ENCODE peak calls at places on chromosomes 11 and 22, in seven cellular contexts. I, U, V, W, C, Q and M are unnamed samples.

GRCh38 chr11:789951-790350 is at the start of gene CEND1:
- DNase-seq in W (peak), C (peak), Q (peak), V (no peak), I (no peak), U (no peak), M (no peak)

GRCh38 chr22:26464312-26464711 is 19.3 kb downstream of the HPS4 start:
- DNase-seq in W (peak), U (no peak), V (no peak), Q (no peak), I (no peak), C (no peak), M (no peak)

GRCh38 chr11:70498171-70498571 is 99.8 kb downstream of the CTTN start:
- DNase-seq in V (no peak), W (no peak), Q (no peak), C (no peak), U (no peak), I (no peak), M (no peak)

GRCh38 chr11:46295996-46296519 is 18.6 kb downstream of the CREB3L1 start:
- DNase-seq in V (no peak), C (no peak), I (no peak), U (no peak), W (no peak), Q (no peak), M (no peak)

GRCh38 chr22:26592368-26593015 is 2.6 kb upstream of the TPST2 start:
- DNase-seq in I (no peak), C (no peak), W (peak), U (no peak), V (peak), Q (no peak), M (peak)

GRCh38 chr11:93831343-93832082 is 18.9 kb downstream of the VSTM5 start:
- DNase-seq in U (no peak), Q (no peak), I (no peak), C (no peak), W (no peak), V (no peak), M (no peak)

GRCh38 chr11:123903932-123904331 is 2.0 kb downstream of the OR8D4 start:
- DNase-seq in V (no peak), W (no peak), C (no peak), U (no peak), I (no peak), Q (no peak), M (no peak)

GRCh38 chr11:126103150-126103549 is 40.5 kb upstream of the CDON start:
- DNase-seq in Q (no peak), V (no peak), C (no peak), I (no peak), U (no peak), W (no peak), M (no peak)

GRCh38 chr11:13818325-13818724 is 144.2 kb upstream of the SPON1 start:
- DNase-seq in V (no peak), Q (no peak), W (no peak), U (no peak), C (no peak), I (no peak), M (no peak)

GRCh38 chr11:96342131-96342970 is 644 bp downstream of the MAML2 start:
- DNase-seq in W (no peak), U (no peak), C (no peak), V (peak), I (no peak), Q (no peak), M (no peak)

GRCh38 chr11:75334402-75334891 is 17.0 kb downstream of the ARRB1 start:
- DNase-seq in C (no peak), V (no peak), W (peak), U (no peak), I (no peak), Q (no peak), M (no peak)

GRCh38 chr11:134589155-134589554 is 177.1 kb upstream of the B3GAT1 start:
- DNase-seq in W (no peak), C (no peak), U (no peak), Q (no peak), V (no peak), I (no peak), M (no peak)

GRCh38 chr11:44096360-44097188 is 1.1 kb downstream of the EXT2 start:
- DNase-seq in U (no peak), I (no peak), W (peak), V (peak), C (peak), Q (no peak), M (no peak)

GRCh38 chr22:26656896-26657851 is at the start of gene MIAT:
- DNase-seq in V (peak), W (peak), C (peak), Q (peak), I (peak), U (peak), M (no peak)

GRCh38 chr22:46092646-46093410 is 57.5 kb upstream of the PPARA start:
- DNase-seq in I (no peak), Q (no peak), V (no peak), C (no peak), W (no peak), U (no peak), M (no peak)

GRCh38 chr22:21943571-21944448 is 8.8 kb downstream of the PPM1F start:
- DNase-seq in V (no peak), U (peak), W (no peak), Q (no peak), I (no peak), C (no peak), M (no peak)

GRCh38 chr11:328012-328411 is 7.4 kb upstream of the IFITM3 start:
- DNase-seq in C (no peak), W (no peak), V (no peak), U (no peak), I (no peak), Q (no peak), M (no peak)

GRCh38 chr11:91819195-91819594 is 405.4 kb upstream of the FAT3 start:
- DNase-seq in I (no peak), W (no peak), V (no peak), C (no peak), U (no peak), Q (no peak), M (no peak)

GRCh38 chr22:31585161-31585859 is 76.7 kb downstream of the PISD start:
- DNase-seq in W (no peak), Q (no peak), V (peak), U (no peak), I (no peak), C (peak), M (no peak)